ENCODE peak calls at places on chromosome 10, in five cellular contexts. X is left lung, F is SJSA1, C is Peyer's patch, E is sigmoid colon. B is an unnamed sample. For H3K27me3, the result is how much of the 10 kb centered on the place peaks cover.

GRCh38 chr10:88386878-88387773 is 196.0 kb downstream of the RNLS start:
- DNase-seq in X (peak), F (no peak), C (no peak), E (peak), B (no peak)

GRCh38 chr10:30384791-30385201 is 35.7 kb upstream of the MTPAP start:
- DNase-seq in X (no peak), F (no peak), C (no peak), E (no peak), B (no peak)

GRCh38 chr10:81018898-81019890 is 481.5 kb downstream of the SH2D4B start:
- DNase-seq in X (no peak), F (no peak), C (no peak), E (no peak), B (no peak)

GRCh38 chr10:123150986-123151738 is 3.0 kb upstream of the BUB3 start:
- DNase-seq in X (no peak), F (no peak), C (no peak), E (no peak), B (no peak)

GRCh38 chr10:24706479-24707118 is 17.1 kb downstream of the ARHGAP21 start:
- DNase-seq in X (no peak), F (no peak), C (no peak), E (no peak), B (peak)

GRCh38 chr10:54650547-54650946 is 150.5 kb downstream of the PCDH15 start:
- DNase-seq in X (no peak), F (no peak), C (no peak), E (no peak), B (no peak)

GRCh38 chr10:23351914-23352313 is 7.3 kb upstream of the C10orf67 start:
- DNase-seq in X (no peak), F (no peak), C (no peak), E (no peak), B (no peak)

GRCh38 chr10:76086571-76087260 is 655.3 kb downstream of the LRMDA start:
- DNase-seq in X (no peak), F (no peak), C (no peak), E (peak), B (no peak)

GRCh38 chr10:78983608-78984007 is 85.2 kb upstream of the ZMIZ1 start:
- DNase-seq in X (no peak), F (no peak), C (no peak), E (no peak), B (no peak)

GRCh38 chr10:69813632-69814031 is 11.9 kb downstream of the COL13A1 start:
- DNase-seq in X (no peak), F (no peak), C (no peak), E (no peak), B (no peak)

GRCh38 chr10:79025113-79025832 is 43.5 kb upstream of the ZMIZ1 start:
- DNase-seq in X (peak), F (no peak), C (no peak), E (peak), B (peak)

GRCh38 chr10:128268015-128268722 is 141.9 kb upstream of the MKI67 start:
- DNase-seq in X (no peak), F (no peak), C (no peak), E (no peak), B (no peak)

GRCh38 chr10:131453772-131454634 is 142.5 kb upstream of the TCERG1L start:
- DNase-seq in X (peak), F (no peak), C (peak), E (no peak), B (peak)

GRCh38 chr10:87635498-87636312 is 24.0 kb upstream of the PAPSS2 start:
- DNase-seq in X (no peak), F (peak), C (no peak), E (no peak), B (no peak)

GRCh38 chr10:31509989-31510388 is 191.0 kb downstream of the ZEB1 start:
- DNase-seq in X (no peak), F (no peak), C (no peak), E (no peak), B (no peak)

GRCh38 chr10:133167693-133168616 is 7.9 kb downstream of the KNDC1 start:
- DNase-seq in X (peak), F (peak), C (no peak), E (peak), B (no peak)

GRCh38 chr10:49834201-49834600 is 72.1 kb upstream of the OGDHL start:
- DNase-seq in X (no peak), F (no peak), C (no peak), E (no peak), B (no peak)

GRCh38 chr10:73908853-73909611 is 1.9 kb upstream of the PLAU start:
- DNase-seq in X (peak), F (peak), C (peak), E (peak), B (no peak)

GRCh38 chr10:30861217-30861616 is 170.4 kb downstream of the ZNF438 start:
- DNase-seq in X (no peak), F (no peak), C (no peak), E (no peak), B (no peak)

GRCh38 chr10:124696446-124697392 is 47.5 kb downstream of the FAM53B start:
- DNase-seq in X (no peak), F (no peak), C (no peak), E (no peak), B (peak)

GRCh38 chr10:70477661-70478162 is 855 bp upstream of the PALD1 start:
- DNase-seq in X (no peak), F (no peak), C (peak), E (no peak), B (peak)

GRCh38 chr10:123140164-123140982 is 4.6 kb downstream of the HMX3 start:
- DNase-seq in X (no peak), F (no peak), C (no peak), E (peak), B (no peak)

GRCh38 chr10:112955736-112956421 is 5.8 kb downstream of the TCF7L2 start:
- DNase-seq in X (no peak), F (no peak), C (no peak), E (peak), B (no peak)

GRCh38 chr10:49187950-49188761 is at the start of gene TMEM273:
- DNase-seq in X (peak), F (no peak), C (peak), E (peak), B (no peak)

GRCh38 chr10:101536800-101537199 is 51.3 kb downstream of the POLL start:
- DNase-seq in X (no peak), F (no peak), C (no peak), E (no peak), B (no peak)

GRCh38 chr10:1297566-1298301 is 241.5 kb downstream of the WDR37 start:
- DNase-seq in X (no peak), F (no peak), C (no peak), E (no peak), B (no peak)

GRCh38 chr10:106387063-106387462 is 777.4 kb downstream of the SORCS1 start:
- DNase-seq in X (no peak), F (no peak), C (no peak), E (no peak), B (no peak)

GRCh38 chr10:121593676-121594075 is 4.6 kb downstream of the FGFR2 start:
- DNase-seq in X (no peak), F (no peak), C (no peak), E (peak), B (no peak)

GRCh38 chr10:121595321-121595805 is 2.9 kb downstream of the FGFR2 start:
- DNase-seq in X (no peak), F (no peak), C (no peak), E (peak), B (no peak)

GRCh38 chr10:121594076-121594475 is 4.2 kb downstream of the FGFR2 start:
- DNase-seq in X (no peak), F (no peak), C (no peak), E (peak), B (no peak)

GRCh38 chr10:121595806-121596667 is 2.2 kb downstream of the FGFR2 start:
- DNase-seq in X (no peak), F (no peak), C (no peak), E (peak), B (no peak)

DNA sequence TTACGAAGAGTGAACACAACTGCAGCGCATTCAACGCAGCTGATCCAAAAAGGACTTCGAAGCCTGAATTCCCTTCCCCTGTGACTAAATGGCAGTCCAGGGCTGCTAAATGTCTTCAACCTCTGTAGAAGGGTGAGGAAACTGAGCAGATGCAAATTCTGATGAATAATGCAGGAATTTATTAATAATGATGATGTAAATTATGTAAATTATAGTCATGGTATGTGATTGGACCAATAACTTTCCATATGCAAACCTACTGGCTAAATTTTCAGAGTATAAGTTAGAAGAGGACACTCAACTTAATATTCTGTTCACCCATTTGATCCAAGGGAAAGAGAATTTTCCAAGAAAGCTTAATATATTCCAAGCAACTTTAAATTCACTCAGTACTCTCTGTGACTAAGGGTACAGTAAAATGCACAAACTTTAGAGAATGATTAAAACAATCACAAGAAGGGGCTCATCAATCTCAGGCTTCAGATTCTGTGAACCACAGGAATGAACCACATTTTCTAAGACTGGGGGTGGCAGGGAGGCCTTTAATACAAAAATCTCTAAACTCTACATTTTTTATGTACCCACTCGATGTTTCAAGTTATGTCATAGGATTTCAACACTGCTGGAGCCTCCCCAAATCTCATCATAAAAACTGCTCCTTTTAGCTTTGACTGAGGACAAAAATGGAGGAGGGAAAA is 3.5 kb downstream of the FGFR2 start:
- DNase-seq in X (no peak), F (no peak), C (no peak), E (peak), B (no peak)
- H3K27me3 ChIP-seq in X (under half), F (under half), C (under half), E (under half), B (under half)

GRCh38 chr10:33772370-33773331 is 438.2 kb upstream of the NRP1 start:
- DNase-seq in X (no peak), F (no peak), C (no peak), E (no peak), B (no peak)
- H3K27me3 ChIP-seq in X (under half), F (under half), C (under half), E (under half), B (under half)

GRCh38 chr10:93067443-93068365 is 6.0 kb upstream of the CYP26A1 start:
- DNase-seq in X (no peak), F (no peak), C (no peak), E (no peak), B (no peak)
- H3K27me3 ChIP-seq in X (half or more), F (under half), C (under half), E (half or more), B (under half)

GRCh38 chr10:77317221-77317620 is 320.4 kb downstream of the KCNMA1 start:
- DNase-seq in X (no peak), F (no peak), C (no peak), E (no peak), B (no peak)
- H3K27me3 ChIP-seq in X (under half), F (under half), C (under half), E (under half), B (under half)

GRCh38 chr10:34739915-34740314 is 75.2 kb downstream of the PARD3 start:
- DNase-seq in X (peak), F (no peak), C (no peak), E (peak), B (no peak)
- H3K27me3 ChIP-seq in X (under half), F (under half), C (under half), E (under half), B (under half)

B was measured in CD8-positive, alpha-beta T cell.